ENCODE peak calls at places on chromosomes 11 and 22, in four cellular contexts. Z, D, W and F are unnamed samples.

GRCh38 chr11:119903821-119904220 is 174.8 kb upstream of the NECTIN1 start:
- DNase-seq in Z (no peak), D (no peak), W (no peak), F (no peak)

GRCh38 chr11:1881442-1882264 is 10.0 kb downstream of the PRR33 start:
- DNase-seq in Z (peak; percentile 68), D (peak; percentile 63), W (peak; percentile 78), F (peak; percentile 71)

GRCh38 chr11:1483445-1483961 is 3.1 kb downstream of the MOB2 start:
- DNase-seq in Z (peak; percentile 15), D (no peak), W (no peak), F (peak; percentile 87)

GRCh38 chr11:1694064-1694845 is 2.7 kb upstream of the KRTAP5-6 start:
- DNase-seq in Z (peak; percentile 84), D (peak; percentile 94), W (peak; percentile 89), F (peak; percentile 90)

GRCh38 chr22:41070665-41071331 is 21.6 kb upstream of the EP300 start:
- DNase-seq in Z (no peak), D (no peak), W (no peak), F (no peak)

GRCh38 chr11:7575841-7576451 is 62.1 kb downstream of the PPFIBP2 start:
- DNase-seq in Z (no peak), D (peak; percentile 83), W (no peak), F (no peak)

GRCh38 chr22:24404561-24405275 is 22.7 kb upstream of the ADORA2A start:
- DNase-seq in Z (no peak), D (no peak), W (no peak), F (no peak)

GRCh38 chr22:45621836-45622600 is 49.6 kb upstream of the ATXN10 start:
- DNase-seq in Z (no peak), D (no peak), W (no peak), F (no peak)

GRCh38 chr22:28730146-28730545 is 11.5 kb downstream of the CHEK2 start:
- DNase-seq in Z (no peak), D (no peak), W (no peak), F (no peak)

GRCh38 chr11:2413735-2414579 is 13.4 kb downstream of the TSSC4 start:
- DNase-seq in Z (no peak), D (no peak), W (no peak), F (no peak)

GRCh38 chr11:86608251-86608799 is 64.1 kb downstream of the ME3 start:
- DNase-seq in Z (peak; percentile 83), D (peak; percentile 71), W (peak; percentile 73), F (peak; percentile 88)

GRCh38 chr11:128039140-128040021 is 548.0 kb downstream of the ETS1 start:
- DNase-seq in Z (no peak), D (peak; percentile 85), W (peak; percentile 4), F (no peak)

GRCh38 chr11:2569321-2569721 is 124.5 kb downstream of the KCNQ1 start:
- DNase-seq in Z (no peak), D (no peak), W (no peak), F (peak; percentile 60)

GRCh38 chr22:45802074-45802473 is 130.4 kb downstream of the ATXN10 start:
- DNase-seq in Z (no peak), D (no peak), W (no peak), F (no peak)

GRCh38 chr22:38751422-38752346 is 4.1 kb downstream of the SUN2 start:
- DNase-seq in Z (no peak), D (peak; percentile 95), W (no peak), F (no peak)

GRCh38 chr22:24146791-24147353 is 34.4 kb upstream of the SUSD2 start:
- DNase-seq in Z (peak; percentile 64), D (no peak), W (peak; percentile 45), F (peak; percentile 84)

GRCh38 chr11:68673291-68673930 is 10.9 kb upstream of the GAL start:
- DNase-seq in Z (no peak), D (no peak), W (no peak), F (no peak)

GRCh38 chr11:43693069-43693468 is 12.5 kb downstream of the HSD17B12 start:
- DNase-seq in Z (no peak), D (no peak), W (no peak), F (no peak)

GRCh38 chr11:58573451-58574104 is 2.1 kb downstream of the LPXN start:
- DNase-seq in Z (peak; percentile 50), D (peak; percentile 69), W (peak; percentile 12), F (peak; percentile 83)

GRCh38 chr11:12808519-12808918 is 134.3 kb downstream of the TEAD1 start:
- DNase-seq in Z (no peak), D (no peak), W (no peak), F (no peak)

GRCh38 chr11:12807621-12808020 is 133.4 kb downstream of the TEAD1 start:
- DNase-seq in Z (no peak), D (no peak), W (no peak), F (no peak)

GRCh38 chr11:12803086-12803826 is 129.0 kb downstream of the TEAD1 start:
- DNase-seq in Z (no peak), D (no peak), W (no peak), F (no peak)

GRCh38 chr11:12802418-12803085 is 128.3 kb downstream of the TEAD1 start:
- DNase-seq in Z (peak; percentile 54), D (peak; percentile 91), W (peak; percentile 54), F (peak; percentile 74)

GRCh38 chr11:12806113-12806512 is 131.9 kb downstream of the TEAD1 start:
- DNase-seq in Z (no peak), D (peak; percentile 62), W (no peak), F (no peak)
- H3K27ac ChIP-seq in Z (no peak overlapping the region), D (no peak overlapping the region), W (no peak overlapping the region), F (no peak overlapping the region)

DNA sequence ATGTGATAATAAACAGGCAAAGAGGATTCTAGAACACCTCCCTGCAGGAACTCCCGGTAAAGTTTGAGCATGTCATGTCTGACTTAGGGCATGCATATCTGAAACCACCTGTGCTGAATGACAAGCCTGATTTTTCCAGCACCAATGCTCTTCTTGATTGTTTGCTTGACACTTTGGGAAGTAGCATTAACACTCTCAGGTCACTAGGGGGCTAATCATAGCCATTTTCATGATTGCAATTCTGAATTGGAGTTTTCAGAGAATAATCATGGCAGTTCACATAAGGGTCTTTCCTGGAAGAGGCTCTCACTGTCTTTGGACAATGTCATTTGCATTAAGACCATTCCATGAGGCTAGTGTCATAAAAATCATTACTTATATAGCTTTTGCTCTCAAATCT is 234.4 kb upstream of the MTNR1B start:
- DNase-seq in Z (no peak), D (no peak), W (no peak), F (no peak)
- TF ChIP-seq CTCF in Z (no peak), D (no peak), W (peak; percentile 36), F (no peak)

GRCh38 chr11:9600651-9601040 is 27.2 kb downstream of the WEE1 start:
- DNase-seq in Z (no peak), D (no peak), W (no peak), F (no peak)

GRCh38 chr11:9601876-9602199 is 28.4 kb downstream of the WEE1 start:
- DNase-seq in Z (no peak), D (no peak), W (no peak), F (no peak)

GRCh38 chr11:9604134-9604533 is 30.7 kb downstream of the WEE1 start:
- DNase-seq in Z (no peak), D (no peak), W (no peak), F (no peak)

GRCh38 chr11:9600166-9600565 is 26.7 kb downstream of the WEE1 start:
- DNase-seq in Z (no peak), D (no peak), W (no peak), F (no peak)

GRCh38 chr11:9601041-9601875 is 27.8 kb downstream of the WEE1 start:
- DNase-seq in Z (no peak), D (peak; percentile 82), W (peak; percentile 21), F (no peak)
- H3K27ac ChIP-seq in Z (no peak overlapping the region), D (peak overlapping the region; percentile 80), W (peak overlapping the region; percentile 31), F (no peak overlapping the region)

DNA sequence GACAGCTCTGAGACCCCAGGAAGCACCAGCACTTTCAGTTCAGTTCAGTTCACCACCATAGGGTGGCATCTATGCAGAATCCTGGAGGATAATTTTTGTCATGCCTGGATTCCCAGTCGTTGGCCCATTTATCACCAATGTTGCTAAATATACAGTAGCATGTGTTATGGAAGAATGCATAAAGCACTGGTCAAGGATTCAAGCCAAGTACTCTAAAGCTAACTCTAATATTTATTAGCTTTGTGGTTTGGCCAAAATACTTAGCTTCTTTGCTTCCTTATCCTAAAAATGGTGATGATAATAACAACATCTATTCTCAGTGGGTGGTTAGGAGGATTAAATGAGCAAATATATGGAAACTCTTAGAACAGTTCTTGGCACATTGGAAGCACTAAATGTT is 294.7 kb upstream of the ZC3H12C start:
- DNase-seq in Z (no peak), D (no peak), W (no peak), F (no peak)
- TF ChIP-seq CTCF in Z (no peak), D (no peak), W (no peak), F (no peak)

DNA sequence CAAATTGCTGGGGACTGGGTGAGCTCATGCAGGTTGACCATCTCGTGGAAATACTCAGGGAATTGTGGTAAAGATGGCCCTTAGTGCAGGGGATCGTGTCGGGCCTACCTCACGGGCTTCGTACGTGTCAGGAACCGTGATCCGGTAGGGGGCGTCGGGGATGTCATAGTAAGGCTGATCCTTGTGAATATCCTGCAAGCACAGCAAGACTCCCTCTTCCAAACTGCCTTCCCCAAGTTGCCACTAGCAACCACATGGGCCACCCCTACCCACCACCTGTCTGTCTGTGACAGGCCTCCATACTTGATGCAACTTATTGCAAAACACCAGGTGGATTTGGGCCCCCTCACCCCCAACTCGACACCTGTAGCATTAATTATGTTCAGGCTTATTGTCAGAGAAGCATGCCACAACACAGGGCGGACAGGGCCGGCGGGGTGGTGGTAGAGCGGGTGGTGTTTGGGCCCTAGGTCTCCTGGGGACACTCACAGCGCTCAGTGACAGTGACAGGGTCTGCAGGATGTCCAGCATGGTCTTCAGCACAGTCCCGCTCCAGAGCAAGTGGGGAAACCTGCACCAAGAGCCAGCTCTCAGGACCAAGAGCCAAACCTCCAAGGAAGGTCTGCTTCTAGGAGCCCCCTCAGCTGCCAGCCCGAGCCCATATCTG is 22.6 kb upstream of the SERPIND1 start:
- DNase-seq in Z (no peak), D (no peak), W (no peak), F (no peak)
- H3K27ac ChIP-seq in Z (no peak overlapping the region), D (no peak overlapping the region), W (no peak overlapping the region), F (peak overlapping the region; percentile 29)

GRCh38 chr11:69899957-69900821 is 81.0 kb upstream of the FGF3 start:
- DNase-seq in Z (no peak), D (no peak), W (no peak), F (no peak)
- TF ChIP-seq CTCF in Z (no peak), D (no peak), W (no peak), F (no peak)

GRCh38 chr11:121534131-121535093 is 81.6 kb upstream of the SORL1-AS1 start:
- DNase-seq in Z (peak; percentile 37), D (no peak), W (no peak), F (no peak)
- H3K27ac ChIP-seq in Z (no peak overlapping the region), D (no peak overlapping the region), W (no peak overlapping the region), F (no peak overlapping the region)

GRCh38 chr11:34065505-34066203 is 14.1 kb downstream of the CAPRIN1 start:
- DNase-seq in Z (no peak), D (no peak), W (no peak), F (no peak)
- TF ChIP-seq CTCF in Z (no peak), D (no peak), W (peak; percentile 8), F (no peak)

GRCh38 chr11:73140213-73141030 is 1.7 kb downstream of the FCHSD2 start:
- DNase-seq in Z (no peak), D (no peak), W (peak; percentile 42), F (no peak)
- H3K27ac ChIP-seq in Z (peak overlapping the region; percentile 98), D (peak overlapping the region; percentile 98), W (peak overlapping the region; percentile 97), F (peak overlapping the region; percentile 97)